ENCODE peak calls at places on chromosomes 5 and 9, in four cellular contexts. One of them, this sample, is unnamed.

GRCh38 chr9:69470186-69470977 is 145.4 kb downstream of the ENTREP1 start:
- DNase-seq in IMR-90: no peak
- DNase-seq in A549: peak
- DNase-seq in GM12878: no peak
- DNase-seq in this sample: no peak

GRCh38 chr5:125237026-125237425 is 490.6 kb upstream of the ZNF608 start:
- DNase-seq in IMR-90: no peak
- DNase-seq in A549: no peak
- DNase-seq in GM12878: no peak
- DNase-seq in this sample: no peak

GRCh38 chr9:28503573-28503972 is 930.3 kb upstream of the C9orf72 start:
- DNase-seq in IMR-90: no peak
- DNase-seq in A549: no peak
- DNase-seq in GM12878: no peak
- DNase-seq in this sample: no peak

GRCh38 chr5:168291281-168291960 is at the start of gene WWC1:
- DNase-seq in IMR-90: peak
- DNase-seq in A549: peak
- DNase-seq in GM12878: peak
- DNase-seq in this sample: peak

GRCh38 chr5:50325237-50325832 is 115.8 kb downstream of the EMB start:
- DNase-seq in IMR-90: peak
- DNase-seq in A549: peak
- DNase-seq in GM12878: no peak
- DNase-seq in this sample: peak

GRCh38 chr5:141488591-141489478 is at the start of gene PCDHGC5:
- DNase-seq in IMR-90: peak
- DNase-seq in A549: no peak
- DNase-seq in GM12878: no peak
- DNase-seq in this sample: no peak

GRCh38 chr5:54176066-54176835 is 134.1 kb downstream of the ARL15 start:
- DNase-seq in IMR-90: no peak
- DNase-seq in A549: no peak
- DNase-seq in GM12878: no peak
- DNase-seq in this sample: no peak

GRCh38 chr5:2908086-2908485 is 156.6 kb upstream of the IRX2 start:
- DNase-seq in IMR-90: no peak
- DNase-seq in A549: no peak
- DNase-seq in GM12878: no peak
- DNase-seq in this sample: no peak

GRCh38 chr9:111601237-111602018 is 2.0 kb upstream of the PTGR1 start:
- DNase-seq in IMR-90: peak
- DNase-seq in A549: peak
- DNase-seq in GM12878: no peak
- DNase-seq in this sample: peak

GRCh38 chr9:114426046-114426948 is 38.5 kb upstream of the AKNA start:
- DNase-seq in IMR-90: no peak
- DNase-seq in A549: no peak
- DNase-seq in GM12878: no peak
- DNase-seq in this sample: peak

GRCh38 chr5:171431251-171431777 is 11.9 kb downstream of the FGF18 start:
- DNase-seq in IMR-90: no peak
- DNase-seq in A549: no peak
- DNase-seq in GM12878: no peak
- DNase-seq in this sample: no peak

GRCh38 chr9:112921549-112921948 is 30.9 kb upstream of the SLC46A2 start:
- DNase-seq in IMR-90: peak
- DNase-seq in A549: peak
- DNase-seq in GM12878: no peak
- DNase-seq in this sample: peak

GRCh38 chr5:141779642-141780041 is 97.6 kb upstream of the ARAP3 start:
- DNase-seq in IMR-90: peak
- DNase-seq in A549: no peak
- DNase-seq in GM12878: no peak
- DNase-seq in this sample: peak

GRCh38 chr9:123044556-123044955 is 11.1 kb downstream of the GPR21 start:
- DNase-seq in IMR-90: peak
- DNase-seq in A549: peak
- DNase-seq in GM12878: no peak
- DNase-seq in this sample: no peak
- TF ChIP-seq ELK1 in IMR-90: no peak
- TF ChIP-seq ELK1 in A549: no peak
- TF ChIP-seq ELK1 in GM12878: no peak
- TF ChIP-seq ELK1 in this sample: no peak

GRCh38 chr5:133246053-133246370 is 194.2 kb downstream of the HSPA4 start:
- DNase-seq in IMR-90: no peak
- DNase-seq in A549: no peak
- DNase-seq in GM12878: no peak
- DNase-seq in this sample: no peak

GRCh38 chr5:133246376-133247144 is 194.7 kb downstream of the HSPA4 start:
- DNase-seq in IMR-90: peak
- DNase-seq in A549: peak
- DNase-seq in GM12878: no peak
- DNase-seq in this sample: no peak

GRCh38 chr5:133249593-133249992 is 197.8 kb downstream of the HSPA4 start:
- DNase-seq in IMR-90: no peak
- DNase-seq in A549: peak
- DNase-seq in GM12878: no peak
- DNase-seq in this sample: no peak

GRCh38 chr5:133247145-133247709 is 195.4 kb downstream of the HSPA4 start:
- DNase-seq in IMR-90: no peak
- DNase-seq in A549: no peak
- DNase-seq in GM12878: no peak
- DNase-seq in this sample: peak

GRCh38 chr5:133247881-133248642 is 196.2 kb downstream of the HSPA4 start:
- DNase-seq in IMR-90: peak
- DNase-seq in A549: peak
- DNase-seq in GM12878: no peak
- DNase-seq in this sample: peak
- TF ChIP-seq ELK1 in IMR-90: no peak
- TF ChIP-seq ELK1 in A549: no peak
- TF ChIP-seq ELK1 in GM12878: no peak
- TF ChIP-seq ELK1 in this sample: no peak

GRCh38 chr9:133949486-133950061 is 42.5 kb downstream of the VAV2 start:
- DNase-seq in IMR-90: no peak
- DNase-seq in A549: no peak
- DNase-seq in GM12878: no peak
- DNase-seq in this sample: no peak

GRCh38 chr9:133951265-133951664 is 40.9 kb downstream of the VAV2 start:
- DNase-seq in IMR-90: no peak
- DNase-seq in A549: no peak
- DNase-seq in GM12878: no peak
- DNase-seq in this sample: no peak

GRCh38 chr9:133948571-133949485 is 43.3 kb downstream of the VAV2 start:
- DNase-seq in IMR-90: peak
- DNase-seq in A549: no peak
- DNase-seq in GM12878: no peak
- DNase-seq in this sample: no peak

GRCh38 chr9:133950916-133951231 is 41.2 kb downstream of the VAV2 start:
- DNase-seq in IMR-90: no peak
- DNase-seq in A549: no peak
- DNase-seq in GM12878: no peak
- DNase-seq in this sample: no peak

DNA sequence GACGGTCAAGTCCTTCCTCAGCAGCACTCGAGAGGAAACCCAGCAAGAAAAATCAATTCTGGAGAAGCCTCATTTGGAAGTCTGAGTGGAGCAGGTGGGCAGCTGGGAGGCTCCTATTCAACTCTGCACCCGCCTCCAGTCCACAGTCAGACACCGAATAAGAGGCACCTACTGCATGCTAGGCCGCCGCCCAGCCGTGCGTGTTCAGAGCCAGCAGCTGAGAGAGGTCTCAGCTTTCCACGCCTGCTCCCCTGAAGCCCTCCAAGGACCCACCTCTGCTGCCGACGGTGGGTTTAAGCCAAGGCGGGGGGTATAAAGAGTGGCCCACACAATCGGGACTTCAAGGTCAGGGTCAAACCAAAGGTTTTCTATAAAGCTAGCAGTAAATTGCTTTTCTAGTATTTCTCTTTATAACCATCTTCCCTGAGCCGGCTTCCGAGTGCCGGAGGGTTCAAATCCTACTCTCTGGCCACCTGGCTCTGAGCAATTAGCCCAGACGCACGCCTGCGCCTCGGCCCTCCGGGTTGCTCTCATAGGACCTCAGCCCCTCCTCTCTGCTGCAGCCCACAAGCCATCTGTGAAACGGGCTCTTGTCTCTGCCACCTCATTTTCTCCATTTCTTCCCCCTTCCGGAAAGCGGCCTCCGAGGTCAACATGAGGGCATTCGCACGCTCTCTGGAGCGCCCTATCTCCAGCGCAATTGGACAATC is 41.8 kb downstream of the VAV2 start:
- DNase-seq in IMR-90: peak
- DNase-seq in A549: no peak
- DNase-seq in GM12878: no peak
- DNase-seq in this sample: peak
- TF ChIP-seq ELK1 in IMR-90: no peak
- TF ChIP-seq ELK1 in A549: no peak
- TF ChIP-seq ELK1 in GM12878: no peak
- TF ChIP-seq ELK1 in this sample: no peak

DNA sequence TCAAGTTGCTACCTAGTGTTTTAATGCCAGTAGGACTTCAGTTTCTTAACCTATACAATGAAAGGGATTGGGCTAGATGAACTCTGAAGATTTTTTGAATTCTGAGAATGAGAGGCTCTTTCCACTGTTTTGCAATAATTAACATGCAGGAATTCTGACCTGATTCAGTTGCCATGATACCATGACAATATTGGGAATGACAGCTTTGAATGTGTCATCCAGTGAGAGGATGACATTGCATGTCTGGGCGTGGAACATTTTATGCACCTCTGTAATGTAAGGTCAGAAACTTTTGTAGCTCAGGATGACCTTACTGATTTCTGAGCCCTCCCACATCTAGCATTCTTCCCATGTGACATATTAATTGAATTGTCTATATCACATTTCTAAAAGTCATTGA is 30.6 kb upstream of the SPINK5 start:
- DNase-seq in IMR-90: no peak
- DNase-seq in A549: peak
- DNase-seq in GM12878: no peak
- DNase-seq in this sample: no peak
- TF ChIP-seq ELK1 in IMR-90: no peak
- TF ChIP-seq ELK1 in A549: no peak
- TF ChIP-seq ELK1 in GM12878: no peak
- TF ChIP-seq ELK1 in this sample: no peak

GRCh38 chr9:107693620-107694326 is 204.2 kb upstream of the KLF4 start:
- DNase-seq in IMR-90: peak
- DNase-seq in A549: no peak
- DNase-seq in GM12878: no peak
- DNase-seq in this sample: no peak
- TF ChIP-seq ELK1 in IMR-90: no peak
- TF ChIP-seq ELK1 in A549: no peak
- TF ChIP-seq ELK1 in GM12878: no peak
- TF ChIP-seq ELK1 in this sample: no peak